ENCODE peak calls at places on chromosomes 13 and 19, in five cellular contexts. One of them, this sample, is unnamed.

GRCh38 chr13:65597839-65598818 is 1632.0 kb downstream of the PCDH9 start:
- DNase-seq in foreskin keratinocyte: no peak
- DNase-seq in gastrocnemius medialis: no peak
- DNase-seq in thoracic aorta: no peak
- DNase-seq in CD8-positive, alpha-beta memory T cell: no peak
- DNase-seq in this sample: no peak

GRCh38 chr19:54400913-54401312 is 14.4 kb upstream of the TTYH1 start:
- DNase-seq in CD8-positive, alpha-beta memory T cell: no peak
- DNase-seq in foreskin keratinocyte: no peak
- DNase-seq in gastrocnemius medialis: no peak
- DNase-seq in thoracic aorta: no peak
- DNase-seq in this sample: no peak

GRCh38 chr19:15776991-15777787 is 10.3 kb upstream of the OR10H5 start:
- DNase-seq in foreskin keratinocyte: no peak
- DNase-seq in CD8-positive, alpha-beta memory T cell: no peak
- DNase-seq in thoracic aorta: no peak
- DNase-seq in gastrocnemius medialis: no peak
- DNase-seq in this sample: no peak

GRCh38 chr13:31073859-31074718 is 87.6 kb downstream of the HSPH1 start:
- DNase-seq in gastrocnemius medialis: no peak
- DNase-seq in CD8-positive, alpha-beta memory T cell: no peak
- DNase-seq in foreskin keratinocyte: no peak
- DNase-seq in thoracic aorta: no peak
- DNase-seq in this sample: no peak

GRCh38 chr13:44815507-44816074 is 173.7 kb downstream of the NUFIP1 start:
- DNase-seq in gastrocnemius medialis: no peak
- DNase-seq in CD8-positive, alpha-beta memory T cell: no peak
- DNase-seq in thoracic aorta: no peak
- DNase-seq in foreskin keratinocyte: peak; percentile 91
- DNase-seq in this sample: peak; percentile 22

GRCh38 chr19:47569331-47569730 is 3.6 kb downstream of the ZNF541 start:
- DNase-seq in CD8-positive, alpha-beta memory T cell: no peak
- DNase-seq in foreskin keratinocyte: no peak
- DNase-seq in thoracic aorta: no peak
- DNase-seq in gastrocnemius medialis: no peak
- DNase-seq in this sample: no peak

GRCh38 chr19:21439372-21439771 is 42.4 kb downstream of the ZNF493 start:
- DNase-seq in CD8-positive, alpha-beta memory T cell: no peak
- DNase-seq in foreskin keratinocyte: peak; percentile 16
- DNase-seq in gastrocnemius medialis: no peak
- DNase-seq in thoracic aorta: no peak
- DNase-seq in this sample: no peak

GRCh38 chr19:42121666-42122069 is 10.6 kb downstream of the POU2F2 start:
- DNase-seq in CD8-positive, alpha-beta memory T cell: peak; percentile 53
- DNase-seq in thoracic aorta: no peak
- DNase-seq in foreskin keratinocyte: peak; percentile 84
- DNase-seq in gastrocnemius medialis: peak; percentile 39
- DNase-seq in this sample: peak; percentile 33

GRCh38 chr19:16930753-16931152 is 42.0 kb downstream of the F2RL3 start:
- DNase-seq in gastrocnemius medialis: no peak
- DNase-seq in foreskin keratinocyte: no peak
- DNase-seq in CD8-positive, alpha-beta memory T cell: no peak
- DNase-seq in thoracic aorta: no peak
- DNase-seq in this sample: no peak

GRCh38 chr19:33175886-33176669 is 18.1 kb upstream of the LRP3 start:
- DNase-seq in CD8-positive, alpha-beta memory T cell: no peak
- DNase-seq in gastrocnemius medialis: no peak
- DNase-seq in foreskin keratinocyte: no peak
- DNase-seq in thoracic aorta: no peak
- DNase-seq in this sample: no peak

GRCh38 chr13:25300861-25301346 is 521 bp upstream of the NUP58 start:
- DNase-seq in foreskin keratinocyte: no peak
- DNase-seq in CD8-positive, alpha-beta memory T cell: peak; percentile 5
- DNase-seq in gastrocnemius medialis: peak; percentile 18
- DNase-seq in thoracic aorta: no peak
- DNase-seq in this sample: no peak

GRCh38 chr13:24275041-24275440 is 34.3 kb upstream of the C1QTNF9 start:
- DNase-seq in CD8-positive, alpha-beta memory T cell: no peak
- DNase-seq in foreskin keratinocyte: no peak
- DNase-seq in gastrocnemius medialis: no peak
- DNase-seq in thoracic aorta: no peak
- DNase-seq in this sample: no peak

GRCh38 chr13:73708393-73708985 is 425.7 kb downstream of the KLF12 start:
- DNase-seq in CD8-positive, alpha-beta memory T cell: peak; percentile 8
- DNase-seq in gastrocnemius medialis: peak; percentile 27
- DNase-seq in foreskin keratinocyte: peak; percentile 31
- DNase-seq in thoracic aorta: no peak
- DNase-seq in this sample: peak; percentile 68

GRCh38 chr13:97250560-97250959 is 28.4 kb downstream of the MBNL2 start:
- DNase-seq in CD8-positive, alpha-beta memory T cell: no peak
- DNase-seq in foreskin keratinocyte: no peak
- DNase-seq in gastrocnemius medialis: no peak
- DNase-seq in thoracic aorta: no peak
- DNase-seq in this sample: no peak

GRCh38 chr13:90950134-90950533 is 397.4 kb upstream of the MIR17HG start:
- DNase-seq in CD8-positive, alpha-beta memory T cell: no peak
- DNase-seq in gastrocnemius medialis: no peak
- DNase-seq in foreskin keratinocyte: no peak
- DNase-seq in thoracic aorta: no peak
- DNase-seq in this sample: no peak

GRCh38 chr13:79671420-79671819 is 190.5 kb downstream of the NDFIP2 start:
- DNase-seq in foreskin keratinocyte: no peak
- DNase-seq in gastrocnemius medialis: no peak
- DNase-seq in thoracic aorta: no peak
- DNase-seq in CD8-positive, alpha-beta memory T cell: no peak
- DNase-seq in this sample: no peak

GRCh38 chr19:54464044-54464623 is 556 bp upstream of the LENG9 start:
- DNase-seq in foreskin keratinocyte: peak; percentile 97
- DNase-seq in thoracic aorta: peak; percentile 75
- DNase-seq in CD8-positive, alpha-beta memory T cell: peak; percentile 77
- DNase-seq in gastrocnemius medialis: peak; percentile 85
- DNase-seq in this sample: peak; percentile 67

GRCh38 chr13:45333973-45334922 is 6.7 kb downstream of the TPT1 start:
- DNase-seq in thoracic aorta: no peak
- DNase-seq in foreskin keratinocyte: no peak
- DNase-seq in gastrocnemius medialis: no peak
- DNase-seq in CD8-positive, alpha-beta memory T cell: peak; percentile 13
- DNase-seq in this sample: no peak

GRCh38 chr19:41958367-41959055 is 610 bp downstream of the RABAC1 start:
- DNase-seq in gastrocnemius medialis: peak; percentile 54
- DNase-seq in thoracic aorta: peak; percentile 59
- DNase-seq in CD8-positive, alpha-beta memory T cell: peak; percentile 76
- DNase-seq in foreskin keratinocyte: peak; percentile 47
- DNase-seq in this sample: peak; percentile 73

GRCh38 chr13:42116225-42116624 is 67.8 kb downstream of the DGKH start:
- DNase-seq in thoracic aorta: no peak
- DNase-seq in gastrocnemius medialis: no peak
- DNase-seq in CD8-positive, alpha-beta memory T cell: no peak
- DNase-seq in foreskin keratinocyte: peak; percentile 79
- DNase-seq in this sample: no peak

GRCh38 chr13:33328691-33329090 is 43.1 kb upstream of the STARD13 start:
- DNase-seq in thoracic aorta: no peak
- DNase-seq in gastrocnemius medialis: no peak
- DNase-seq in foreskin keratinocyte: peak; percentile 54
- DNase-seq in CD8-positive, alpha-beta memory T cell: no peak
- DNase-seq in this sample: no peak

GRCh38 chr19:38842439-38843174 is 7.2 kb downstream of the HNRNPL start:
- DNase-seq in CD8-positive, alpha-beta memory T cell: peak; percentile 45
- DNase-seq in thoracic aorta: no peak
- DNase-seq in gastrocnemius medialis: no peak
- DNase-seq in foreskin keratinocyte: no peak
- DNase-seq in this sample: no peak

GRCh38 chr13:24032674-24033073 is 127.8 kb upstream of the SPATA13 start:
- DNase-seq in thoracic aorta: no peak
- DNase-seq in foreskin keratinocyte: no peak
- DNase-seq in gastrocnemius medialis: no peak
- DNase-seq in CD8-positive, alpha-beta memory T cell: no peak
- DNase-seq in this sample: no peak

GRCh38 chr19:1018932-1019615 is 1.8 kb downstream of the TMEM259 start:
- DNase-seq in CD8-positive, alpha-beta memory T cell: no peak
- DNase-seq in gastrocnemius medialis: no peak
- DNase-seq in foreskin keratinocyte: no peak
- DNase-seq in thoracic aorta: no peak
- DNase-seq in this sample: no peak
- H3K4me1 ChIP-seq in CD8-positive, alpha-beta memory T cell: peaks cover 60% of the 10 kb centered on the region
- H3K4me1 ChIP-seq in gastrocnemius medialis: peaks cover 62% of the 10 kb centered on the region
- H3K4me1 ChIP-seq in foreskin keratinocyte: peaks cover 6% of the 10 kb centered on the region
- H3K4me1 ChIP-seq in thoracic aorta: peaks cover 65% of the 10 kb centered on the region
- H3K4me1 ChIP-seq in this sample: no peaks in the 10 kb centered on the region

GRCh38 chr19:44753932-44754742 is 5.6 kb downstream of the BCL3 start:
- DNase-seq in gastrocnemius medialis: peak; percentile 89
- DNase-seq in foreskin keratinocyte: no peak
- DNase-seq in thoracic aorta: peak; percentile 87
- DNase-seq in CD8-positive, alpha-beta memory T cell: peak; percentile 39
- DNase-seq in this sample: peak; percentile 89
- H3K4me1 ChIP-seq in gastrocnemius medialis: peaks cover 69% of the 10 kb centered on the region
- H3K4me1 ChIP-seq in foreskin keratinocyte: peaks cover 22% of the 10 kb centered on the region
- H3K4me1 ChIP-seq in thoracic aorta: peaks cover 82% of the 10 kb centered on the region
- H3K4me1 ChIP-seq in CD8-positive, alpha-beta memory T cell: peaks cover 57% of the 10 kb centered on the region
- H3K4me1 ChIP-seq in this sample: peaks cover 5% of the 10 kb centered on the region

DNA sequence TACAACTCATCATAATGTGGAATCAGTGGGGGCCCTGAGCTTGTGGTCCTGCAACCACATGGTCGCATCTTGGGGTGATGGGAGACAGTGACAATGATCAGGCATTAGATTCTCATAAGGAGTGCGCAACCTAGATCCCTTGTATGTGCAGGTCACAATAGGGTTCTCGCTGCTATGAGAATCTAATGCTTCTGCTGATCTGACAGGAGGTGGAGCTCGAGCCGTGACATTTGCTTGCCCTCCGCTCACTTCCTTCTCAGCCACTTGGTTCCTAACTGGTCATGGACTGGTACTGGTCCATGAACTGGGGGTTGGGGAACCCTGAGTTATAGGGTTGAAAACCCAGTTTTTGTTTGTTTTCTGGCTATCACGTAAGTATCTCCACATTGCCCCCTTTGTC is 1290.9 kb upstream of the ATXN8OS start:
- DNase-seq in CD8-positive, alpha-beta memory T cell: no peak
- DNase-seq in thoracic aorta: no peak
- DNase-seq in gastrocnemius medialis: no peak
- DNase-seq in foreskin keratinocyte: no peak
- DNase-seq in this sample: no peak
- H3K4me1 ChIP-seq in CD8-positive, alpha-beta memory T cell: no peaks in the 10 kb centered on the region
- H3K4me1 ChIP-seq in thoracic aorta: no peaks in the 10 kb centered on the region
- H3K4me1 ChIP-seq in gastrocnemius medialis: no peaks in the 10 kb centered on the region
- H3K4me1 ChIP-seq in foreskin keratinocyte: no peaks in the 10 kb centered on the region
- H3K4me1 ChIP-seq in this sample: no peaks in the 10 kb centered on the region

DNA sequence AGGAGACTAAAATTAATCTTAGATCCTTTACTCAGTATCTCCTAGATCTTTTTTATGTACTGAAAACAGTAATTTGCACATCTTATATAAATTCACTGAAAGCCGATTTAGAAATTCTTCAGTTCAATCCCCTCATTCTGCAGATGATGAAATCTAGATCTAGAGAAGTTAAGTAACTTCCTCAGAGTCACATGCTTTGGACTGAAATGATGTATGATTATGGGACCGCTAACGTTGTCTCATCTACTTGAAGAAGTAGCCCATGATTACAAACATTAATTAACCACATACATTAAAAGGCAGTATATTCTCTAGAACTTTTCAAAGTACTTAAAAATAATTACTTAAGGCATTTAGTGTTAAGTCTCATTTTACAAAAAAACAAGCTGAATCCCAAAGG is 37.8 kb downstream of the ELF1 start:
- DNase-seq in thoracic aorta: no peak
- DNase-seq in CD8-positive, alpha-beta memory T cell: no peak
- DNase-seq in gastrocnemius medialis: no peak
- DNase-seq in foreskin keratinocyte: no peak
- DNase-seq in this sample: no peak
- H3K4me1 ChIP-seq in thoracic aorta: peaks cover 71% of the 10 kb centered on the region
- H3K4me1 ChIP-seq in CD8-positive, alpha-beta memory T cell: peaks cover 51% of the 10 kb centered on the region
- H3K4me1 ChIP-seq in gastrocnemius medialis: peaks cover 60% of the 10 kb centered on the region
- H3K4me1 ChIP-seq in foreskin keratinocyte: peaks cover 33% of the 10 kb centered on the region
- H3K4me1 ChIP-seq in this sample: peaks cover 80% of the 10 kb centered on the region

GRCh38 chr13:110409581-110409992 is 102.5 kb downstream of the COL4A2 start:
- DNase-seq in thoracic aorta: no peak
- DNase-seq in CD8-positive, alpha-beta memory T cell: no peak
- DNase-seq in gastrocnemius medialis: no peak
- DNase-seq in foreskin keratinocyte: no peak
- DNase-seq in this sample: no peak

GRCh38 chr13:110405597-110406450 is 98.7 kb downstream of the COL4A2 start:
- DNase-seq in gastrocnemius medialis: no peak
- DNase-seq in thoracic aorta: no peak
- DNase-seq in foreskin keratinocyte: no peak
- DNase-seq in CD8-positive, alpha-beta memory T cell: no peak
- DNase-seq in this sample: no peak

GRCh38 chr13:110408286-110408685 is 101.2 kb downstream of the COL4A2 start:
- DNase-seq in foreskin keratinocyte: no peak
- DNase-seq in CD8-positive, alpha-beta memory T cell: no peak
- DNase-seq in thoracic aorta: no peak
- DNase-seq in gastrocnemius medialis: no peak
- DNase-seq in this sample: no peak

GRCh38 chr13:110407021-110407420 is 99.9 kb downstream of the COL4A2 start:
- DNase-seq in gastrocnemius medialis: no peak
- DNase-seq in foreskin keratinocyte: no peak
- DNase-seq in thoracic aorta: no peak
- DNase-seq in CD8-positive, alpha-beta memory T cell: no peak
- DNase-seq in this sample: no peak

GRCh38 chr13:110407531-110407930 is 100.4 kb downstream of the COL4A2 start:
- DNase-seq in foreskin keratinocyte: no peak
- DNase-seq in gastrocnemius medialis: no peak
- DNase-seq in thoracic aorta: no peak
- DNase-seq in CD8-positive, alpha-beta memory T cell: no peak
- DNase-seq in this sample: no peak
- H3K4me1 ChIP-seq in foreskin keratinocyte: peaks cover 3% of the 10 kb centered on the region
- H3K4me1 ChIP-seq in gastrocnemius medialis: peaks cover 32% of the 10 kb centered on the region
- H3K4me1 ChIP-seq in thoracic aorta: peaks cover 92% of the 10 kb centered on the region
- H3K4me1 ChIP-seq in CD8-positive, alpha-beta memory T cell: no peaks in the 10 kb centered on the region
- H3K4me1 ChIP-seq in this sample: peaks cover 15% of the 10 kb centered on the region

GRCh38 chr13:82092312-82092711 is 1751.4 kb upstream of the SPRY2 start:
- DNase-seq in gastrocnemius medialis: no peak
- DNase-seq in foreskin keratinocyte: no peak
- DNase-seq in thoracic aorta: no peak
- DNase-seq in CD8-positive, alpha-beta memory T cell: no peak
- DNase-seq in this sample: no peak

DNA sequence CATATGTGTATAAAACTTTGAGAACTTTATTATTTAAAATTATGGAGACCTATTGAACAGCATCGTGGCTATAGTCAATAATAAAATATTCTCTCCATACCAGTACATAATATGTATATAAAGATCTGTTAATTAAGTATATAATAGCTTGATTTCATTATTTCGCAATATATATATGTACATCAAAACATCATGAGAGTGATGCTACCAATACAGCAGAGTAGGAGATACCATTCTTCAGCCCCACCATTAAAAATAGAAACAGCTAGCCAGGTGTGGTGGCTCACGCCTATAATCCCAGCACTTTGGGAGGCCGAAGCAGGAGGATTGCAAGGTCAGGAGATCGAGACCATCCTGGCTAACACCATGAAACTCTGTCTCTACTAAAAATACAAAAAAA is 1755.3 kb upstream of the SPRY2 start:
- DNase-seq in thoracic aorta: no peak
- DNase-seq in CD8-positive, alpha-beta memory T cell: no peak
- DNase-seq in gastrocnemius medialis: no peak
- DNase-seq in foreskin keratinocyte: no peak
- DNase-seq in this sample: no peak
- H3K4me1 ChIP-seq in thoracic aorta: no peaks in the 10 kb centered on the region
- H3K4me1 ChIP-seq in CD8-positive, alpha-beta memory T cell: no peaks in the 10 kb centered on the region
- H3K4me1 ChIP-seq in gastrocnemius medialis: no peaks in the 10 kb centered on the region
- H3K4me1 ChIP-seq in foreskin keratinocyte: no peaks in the 10 kb centered on the region
- H3K4me1 ChIP-seq in this sample: no peaks in the 10 kb centered on the region